ENCODE peak calls at places on chromosomes 5 and 9, in eight cellular contexts. One of them, this sample, is unnamed.
A peak's percentile ranks its signal among the peaks of the same experiment; 100 is the strongest.

GRCh38 chr5:91403404-91403803 is 20.3 kb upstream of the ARRDC3 start:
- DNase-seq in GM12865: no peak
- DNase-seq in adrenal gland: no peak
- DNase-seq in lower leg skin: no peak
- DNase-seq in thyroid gland: no peak
- DNase-seq in colonic mucosa: no peak
- DNase-seq in testis: no peak
- DNase-seq in H7: no peak
- DNase-seq in this sample: no peak

GRCh38 chr9:133387680-133388079 is 11.5 kb downstream of the STKLD1 start:
- DNase-seq in lower leg skin: no peak
- DNase-seq in thyroid gland: peak; percentile 76
- DNase-seq in colonic mucosa: no peak
- DNase-seq in adrenal gland: no peak
- DNase-seq in testis: no peak
- DNase-seq in H7: no peak
- DNase-seq in GM12865: no peak
- DNase-seq in this sample: no peak

GRCh38 chr9:75087279-75087823 is 604 bp downstream of the NMRK1 start:
- DNase-seq in adrenal gland: peak; percentile 35
- DNase-seq in testis: peak; percentile 46
- DNase-seq in colonic mucosa: peak; percentile 56
- DNase-seq in thyroid gland: peak; percentile 76
- DNase-seq in GM12865: peak; percentile 72
- DNase-seq in H7: peak; percentile 33
- DNase-seq in lower leg skin: peak; percentile 38
- DNase-seq in this sample: peak; percentile 68

GRCh38 chr9:37144762-37145161 is 24.4 kb downstream of the ZCCHC7 start:
- DNase-seq in colonic mucosa: no peak
- DNase-seq in testis: no peak
- DNase-seq in H7: peak; percentile 21
- DNase-seq in lower leg skin: no peak
- DNase-seq in thyroid gland: no peak
- DNase-seq in GM12865: peak; percentile 60
- DNase-seq in adrenal gland: no peak
- DNase-seq in this sample: no peak

GRCh38 chr5:143749581-143750204 is 62.3 kb upstream of the HMHB1 start:
- DNase-seq in lower leg skin: no peak
- DNase-seq in thyroid gland: no peak
- DNase-seq in GM12865: no peak
- DNase-seq in colonic mucosa: no peak
- DNase-seq in H7: no peak
- DNase-seq in testis: no peak
- DNase-seq in adrenal gland: no peak
- DNase-seq in this sample: no peak

GRCh38 chr5:674630-675011 is 18.5 kb downstream of the TPPP start:
- DNase-seq in lower leg skin: no peak
- DNase-seq in H7: no peak
- DNase-seq in thyroid gland: no peak
- DNase-seq in adrenal gland: no peak
- DNase-seq in testis: peak; percentile 34
- DNase-seq in GM12865: no peak
- DNase-seq in colonic mucosa: peak; percentile 16
- DNase-seq in this sample: peak; percentile 55

GRCh38 chr9:22045423-22045822 is 36.3 kb upstream of the CDKN2B start:
- DNase-seq in thyroid gland: no peak
- DNase-seq in testis: no peak
- DNase-seq in colonic mucosa: no peak
- DNase-seq in adrenal gland: no peak
- DNase-seq in H7: no peak
- DNase-seq in lower leg skin: no peak
- DNase-seq in GM12865: no peak
- DNase-seq in this sample: no peak

GRCh38 chr9:116156621-116157314 is 3.2 kb downstream of the PAPPA start:
- DNase-seq in H7: peak; percentile 67
- DNase-seq in lower leg skin: peak; percentile 28
- DNase-seq in thyroid gland: peak; percentile 58
- DNase-seq in adrenal gland: peak; percentile 23
- DNase-seq in colonic mucosa: peak; percentile 43
- DNase-seq in GM12865: no peak
- DNase-seq in testis: peak; percentile 65
- DNase-seq in this sample: peak; percentile 28

GRCh38 chr5:54883374-54884194 is 101.8 kb downstream of the ESM1 start:
- DNase-seq in adrenal gland: peak; percentile 16
- DNase-seq in lower leg skin: peak; percentile 32
- DNase-seq in thyroid gland: peak; percentile 73
- DNase-seq in colonic mucosa: peak; percentile 34
- DNase-seq in GM12865: no peak
- DNase-seq in H7: peak; percentile 79
- DNase-seq in testis: peak; percentile 80
- DNase-seq in this sample: peak; percentile 75

GRCh38 chr5:110040178-110040577 is 350.5 kb downstream of the MAN2A1 start:
- DNase-seq in lower leg skin: no peak
- DNase-seq in thyroid gland: no peak
- DNase-seq in GM12865: no peak
- DNase-seq in testis: no peak
- DNase-seq in H7: no peak
- DNase-seq in colonic mucosa: no peak
- DNase-seq in adrenal gland: no peak
- DNase-seq in this sample: no peak

GRCh38 chr5:65332591-65332990 is 149.1 kb downstream of the ADAMTS6 start:
- DNase-seq in GM12865: no peak
- DNase-seq in colonic mucosa: no peak
- DNase-seq in adrenal gland: no peak
- DNase-seq in testis: no peak
- DNase-seq in H7: no peak
- DNase-seq in lower leg skin: no peak
- DNase-seq in thyroid gland: no peak
- DNase-seq in this sample: no peak

GRCh38 chr9:100104314-100104713 is 5.3 kb downstream of the INVS start:
- DNase-seq in adrenal gland: no peak
- DNase-seq in colonic mucosa: no peak
- DNase-seq in lower leg skin: no peak
- DNase-seq in H7: no peak
- DNase-seq in GM12865: no peak
- DNase-seq in thyroid gland: no peak
- DNase-seq in testis: no peak
- DNase-seq in this sample: no peak

GRCh38 chr9:14866200-14866749 is 44.0 kb downstream of the FREM1 start:
- DNase-seq in testis: no peak
- DNase-seq in H7: no peak
- DNase-seq in thyroid gland: no peak
- DNase-seq in lower leg skin: no peak
- DNase-seq in adrenal gland: no peak
- DNase-seq in GM12865: no peak
- DNase-seq in colonic mucosa: no peak
- DNase-seq in this sample: peak; percentile 12

GRCh38 chr9:76704601-76705204 is 59.5 kb upstream of the PCA3 start:
- DNase-seq in testis: no peak
- DNase-seq in colonic mucosa: no peak
- DNase-seq in H7: peak; percentile 54
- DNase-seq in thyroid gland: no peak
- DNase-seq in lower leg skin: no peak
- DNase-seq in adrenal gland: peak; percentile 14
- DNase-seq in GM12865: peak; percentile 70
- DNase-seq in this sample: no peak

GRCh38 chr5:93579561-93580386 is 1.2 kb downstream of the NR2F1-AS1 start:
- DNase-seq in colonic mucosa: no peak
- DNase-seq in H7: peak; percentile 77
- DNase-seq in adrenal gland: peak; percentile 52
- DNase-seq in GM12865: no peak
- DNase-seq in thyroid gland: peak; percentile 47
- DNase-seq in lower leg skin: no peak
- DNase-seq in testis: no peak
- DNase-seq in this sample: peak; percentile 50

GRCh38 chr9:74132986-74133385 is 364.1 kb upstream of the RORB start:
- DNase-seq in testis: no peak
- DNase-seq in GM12865: no peak
- DNase-seq in lower leg skin: no peak
- DNase-seq in thyroid gland: peak; percentile 26
- DNase-seq in H7: peak; percentile 38
- DNase-seq in adrenal gland: no peak
- DNase-seq in colonic mucosa: no peak
- DNase-seq in this sample: no peak

GRCh38 chr5:172939561-172939960 is 19.7 kb upstream of the RPL26L1 start:
- DNase-seq in adrenal gland: peak; percentile 88
- DNase-seq in GM12865: no peak
- DNase-seq in H7: no peak
- DNase-seq in testis: no peak
- DNase-seq in thyroid gland: no peak
- DNase-seq in colonic mucosa: no peak
- DNase-seq in lower leg skin: no peak
- DNase-seq in this sample: peak; percentile 90

GRCh38 chr9:108053555-108054061 is 564.0 kb upstream of the KLF4 start:
- DNase-seq in testis: peak; percentile 80
- DNase-seq in colonic mucosa: peak; percentile 81
- DNase-seq in GM12865: no peak
- DNase-seq in adrenal gland: peak; percentile 73
- DNase-seq in thyroid gland: peak; percentile 42
- DNase-seq in H7: no peak
- DNase-seq in lower leg skin: peak; percentile 78
- DNase-seq in this sample: peak; percentile 22
- H3K4me3 ChIP-seq in testis: no peak overlapping the region
- H3K4me3 ChIP-seq in colonic mucosa: no peak overlapping the region
- H3K4me3 ChIP-seq in GM12865: no peak overlapping the region
- H3K4me3 ChIP-seq in adrenal gland: no peak overlapping the region
- H3K4me3 ChIP-seq in thyroid gland: no peak overlapping the region
- H3K4me3 ChIP-seq in H7: no peak overlapping the region
- H3K4me3 ChIP-seq in lower leg skin: no peak overlapping the region
- H3K4me3 ChIP-seq in this sample: no peak overlapping the region

GRCh38 chr9:128920381-128921058 is at the start of gene PHYHD1:
- DNase-seq in GM12865: no peak
- DNase-seq in colonic mucosa: no peak
- DNase-seq in H7: peak; percentile 47
- DNase-seq in testis: peak; percentile 53
- DNase-seq in adrenal gland: peak; percentile 91
- DNase-seq in lower leg skin: no peak
- DNase-seq in thyroid gland: peak; percentile 97
- DNase-seq in this sample: peak; percentile 85
- H3K4me3 ChIP-seq in GM12865: no peak within 1 kb of the TSS
- H3K4me3 ChIP-seq in colonic mucosa: no peak within 1 kb of the TSS
- H3K4me3 ChIP-seq in H7: peak within 1 kb of the TSS; percentile 5
- H3K4me3 ChIP-seq in testis: peak within 1 kb of the TSS; percentile 58
- H3K4me3 ChIP-seq in adrenal gland: peak within 1 kb of the TSS; percentile 72
- H3K4me3 ChIP-seq in lower leg skin: no peak within 1 kb of the TSS
- H3K4me3 ChIP-seq in thyroid gland: no peak within 1 kb of the TSS
- H3K4me3 ChIP-seq in this sample: peak within 1 kb of the TSS; percentile 51

GRCh38 chr9:107755267-107755666 is 265.7 kb upstream of the KLF4 start:
- DNase-seq in testis: no peak
- DNase-seq in lower leg skin: no peak
- DNase-seq in thyroid gland: peak; percentile 43
- DNase-seq in H7: no peak
- DNase-seq in colonic mucosa: peak; percentile 82
- DNase-seq in adrenal gland: peak; percentile 59
- DNase-seq in GM12865: no peak
- DNase-seq in this sample: no peak
- H3K4me3 ChIP-seq in testis: no peak overlapping the region
- H3K4me3 ChIP-seq in lower leg skin: no peak overlapping the region
- H3K4me3 ChIP-seq in thyroid gland: no peak overlapping the region
- H3K4me3 ChIP-seq in H7: no peak overlapping the region
- H3K4me3 ChIP-seq in colonic mucosa: no peak overlapping the region
- H3K4me3 ChIP-seq in adrenal gland: peak overlapping the region; percentile 3
- H3K4me3 ChIP-seq in GM12865: no peak overlapping the region
- H3K4me3 ChIP-seq in this sample: no peak overlapping the region

GRCh38 chr5:178116406-178116885 is 3.1 kb downstream of the N4BP3 start:
- DNase-seq in thyroid gland: no peak
- DNase-seq in H7: no peak
- DNase-seq in lower leg skin: no peak
- DNase-seq in GM12865: peak; percentile 88
- DNase-seq in testis: no peak
- DNase-seq in colonic mucosa: no peak
- DNase-seq in adrenal gland: no peak
- DNase-seq in this sample: no peak
- H3K4me3 ChIP-seq in thyroid gland: no peak overlapping the region
- H3K4me3 ChIP-seq in H7: no peak overlapping the region
- H3K4me3 ChIP-seq in lower leg skin: no peak overlapping the region
- H3K4me3 ChIP-seq in GM12865: peak overlapping the region; percentile 85
- H3K4me3 ChIP-seq in testis: no peak overlapping the region
- H3K4me3 ChIP-seq in colonic mucosa: no peak overlapping the region
- H3K4me3 ChIP-seq in adrenal gland: no peak overlapping the region
- H3K4me3 ChIP-seq in this sample: no peak overlapping the region

DNA sequence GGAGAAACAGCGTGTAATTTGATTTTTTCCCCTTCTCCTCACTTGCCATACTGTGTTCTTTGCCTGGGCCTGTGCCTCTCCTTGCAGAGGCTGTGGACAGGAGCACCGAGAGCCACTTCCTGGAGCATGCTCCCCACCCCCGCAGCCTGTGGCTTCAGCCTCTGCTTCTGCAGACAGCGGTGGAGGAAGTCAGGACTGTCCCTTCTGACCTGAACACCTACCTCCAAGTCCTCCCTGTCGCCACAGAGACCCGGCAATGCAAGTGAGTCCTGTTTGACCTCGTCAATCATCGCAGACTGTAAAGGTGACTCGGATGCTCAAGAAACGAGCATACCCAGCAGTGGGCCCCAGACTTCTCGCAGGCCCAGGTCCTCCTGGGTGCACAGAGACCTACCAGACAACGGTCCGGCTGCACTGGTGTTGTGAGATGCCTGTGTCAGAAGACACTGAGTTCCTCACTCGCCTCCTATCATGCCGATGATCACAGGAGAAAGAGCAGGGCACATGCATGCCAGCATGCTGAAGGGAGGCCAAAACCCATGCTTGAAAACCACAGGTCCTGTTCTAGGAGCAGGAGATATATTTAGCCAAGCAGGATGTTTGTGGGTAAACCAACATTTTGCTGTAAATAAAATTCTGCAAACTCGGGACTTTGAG is 198.8 kb downstream of the AUH start:
- DNase-seq in testis: peak; percentile 36
- DNase-seq in adrenal gland: peak; percentile 48
- DNase-seq in thyroid gland: no peak
- DNase-seq in lower leg skin: no peak
- DNase-seq in GM12865: peak; percentile 73
- DNase-seq in H7: peak; percentile 8
- DNase-seq in colonic mucosa: peak; percentile 63
- DNase-seq in this sample: no peak
- H3K4me3 ChIP-seq in testis: no peak overlapping the region
- H3K4me3 ChIP-seq in adrenal gland: no peak overlapping the region
- H3K4me3 ChIP-seq in thyroid gland: no peak overlapping the region
- H3K4me3 ChIP-seq in lower leg skin: no peak overlapping the region
- H3K4me3 ChIP-seq in GM12865: no peak overlapping the region
- H3K4me3 ChIP-seq in H7: no peak overlapping the region
- H3K4me3 ChIP-seq in colonic mucosa: no peak overlapping the region
- H3K4me3 ChIP-seq in this sample: no peak overlapping the region

This sample was measured in WERI-Rb-1.